ENCODE peak calls at places on chromosome 10, in eight cellular contexts. A, H, L, C, N, Q, U and B are unnamed samples.

GRCh38 chr10:132429281-132430230 is 32.6 kb downstream of the PWWP2B start:
- DNase-seq in A (peak; percentile 53), H (no peak), L (no peak), C (no peak), N (no peak), Q (no peak), U (no peak), B (no peak)

GRCh38 chr10:69449841-69450240 is 1.4 kb upstream of the TSPAN15 start:
- DNase-seq in A (peak; percentile 75), H (peak; percentile 65), L (peak; percentile 73), C (peak; percentile 55), N (no peak), Q (no peak), U (no peak), B (no peak)

GRCh38 chr10:100130786-100131185 is 49.1 kb upstream of the CPN1 start:
- DNase-seq in A (no peak), H (no peak), L (no peak), C (no peak), N (no peak), Q (no peak), U (no peak), B (no peak)

GRCh38 chr10:132551093-132551807 is 13.7 kb downstream of the INPP5A start:
- DNase-seq in A (no peak), H (peak; percentile 2), L (no peak), C (peak; percentile 11), N (no peak), Q (no peak), U (no peak), B (peak; percentile 56)

GRCh38 chr10:79090134-79090803 is 21.5 kb downstream of the ZMIZ1 start:
- DNase-seq in A (no peak), H (no peak), L (no peak), C (no peak), N (no peak), Q (no peak), U (no peak), B (no peak)

GRCh38 chr10:28875535-28876208 is 198.4 kb downstream of the BAMBI start:
- DNase-seq in A (no peak), H (no peak), L (peak; percentile 73), C (no peak), N (no peak), Q (no peak), U (no peak), B (no peak)

GRCh38 chr10:3330687-3331086 is 158.1 kb upstream of the PITRM1 start:
- DNase-seq in A (no peak), H (no peak), L (no peak), C (no peak), N (no peak), Q (no peak), U (no peak), B (no peak)

GRCh38 chr10:77919713-77920108 is 6.8 kb downstream of the DLG5 start:
- DNase-seq in A (no peak), H (peak; percentile 72), L (peak; percentile 70), C (no peak), N (no peak), Q (no peak), U (no peak), B (no peak)

GRCh38 chr10:128859738-128860386 is 607.2 kb upstream of the MGMT start:
- DNase-seq in A (no peak), H (peak; percentile 38), L (peak; percentile 24), C (no peak), N (peak; percentile 55), Q (no peak), U (no peak), B (no peak)

GRCh38 chr10:30454744-30455498 is 20.9 kb downstream of the MAP3K8 start:
- DNase-seq in A (no peak), H (no peak), L (no peak), C (no peak), N (no peak), Q (no peak), U (no peak), B (no peak)

GRCh38 chr10:75137533-75138438 is 26.3 kb downstream of the SAMD8 start:
- DNase-seq in A (no peak), H (peak; percentile 71), L (no peak), C (no peak), N (no peak), Q (no peak), U (no peak), B (no peak)

GRCh38 chr10:74981831-74982633 is 129.4 kb upstream of the SAMD8 start:
- DNase-seq in A (peak; percentile 63), H (no peak), L (no peak), C (no peak), N (no peak), Q (no peak), U (no peak), B (no peak)

GRCh38 chr10:102780246-102780645 is 36.5 kb downstream of the WBP1L start:
- DNase-seq in A (no peak), H (no peak), L (no peak), C (no peak), N (no peak), Q (no peak), U (no peak), B (no peak)

GRCh38 chr10:6593140-6593740 is 13.2 kb upstream of the PRKCQ start:
- DNase-seq in A (no peak), H (no peak), L (no peak), C (no peak), N (no peak), Q (no peak), U (no peak), B (no peak)

GRCh38 chr10:84850826-84851225 is 522.4 kb downstream of the CCSER2 start:
- DNase-seq in A (no peak), H (no peak), L (no peak), C (no peak), N (no peak), Q (no peak), U (no peak), B (no peak)

GRCh38 chr10:16612148-16612742 is 90.6 kb upstream of the C1QL3 start:
- DNase-seq in A (no peak), H (peak; percentile 44), L (peak; percentile 31), C (no peak), N (no peak), Q (no peak), U (no peak), B (no peak)

GRCh38 chr10:113433711-113434110 is 119.1 kb upstream of the HABP2 start:
- DNase-seq in A (no peak), H (no peak), L (no peak), C (no peak), N (no peak), Q (no peak), U (no peak), B (no peak)

GRCh38 chr10:30391266-30391665 is 42.2 kb upstream of the MTPAP start:
- DNase-seq in A (no peak), H (no peak), L (no peak), C (no peak), N (no peak), Q (no peak), U (no peak), B (no peak)

DNA sequence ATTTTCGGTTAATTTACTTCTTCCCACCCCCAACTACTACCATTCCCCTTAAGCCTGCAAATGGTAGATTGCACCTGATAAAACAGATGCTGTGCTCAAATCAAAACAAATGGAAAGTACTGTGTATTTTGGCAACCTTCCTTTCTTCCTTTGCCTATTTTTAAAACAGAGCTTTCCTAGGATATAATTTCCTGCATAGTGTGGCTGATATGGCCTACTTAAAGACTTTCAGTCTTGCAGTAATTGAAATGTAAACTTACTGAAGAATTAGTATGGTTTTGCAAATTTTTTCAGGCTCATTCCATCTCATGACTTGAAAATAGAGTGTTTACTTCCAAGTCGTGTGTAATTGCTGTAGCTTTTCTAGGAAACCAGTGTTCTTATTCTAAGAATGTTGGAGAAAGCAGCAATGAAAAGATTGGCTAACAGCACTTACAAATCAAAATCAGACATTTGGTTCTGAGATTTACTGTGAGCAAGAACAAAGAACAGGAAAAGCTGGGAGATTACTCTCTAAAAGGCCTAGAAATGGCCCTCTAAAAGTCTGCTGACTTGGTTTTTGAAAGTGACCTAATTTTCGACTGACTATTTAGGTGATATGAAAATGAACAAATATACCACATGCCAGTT is 52.0 kb downstream of the REEP3 start:
- DNase-seq in A (no peak), H (no peak), L (no peak), C (no peak), N (no peak), Q (no peak), U (no peak), B (no peak)
- H3K4me3 ChIP-seq in A (no peak overlapping the region), H (no peak overlapping the region), L (no peak overlapping the region), C (no peak overlapping the region), N (no peak overlapping the region), Q (no peak overlapping the region), U (no peak overlapping the region), B (no peak overlapping the region)

DNA sequence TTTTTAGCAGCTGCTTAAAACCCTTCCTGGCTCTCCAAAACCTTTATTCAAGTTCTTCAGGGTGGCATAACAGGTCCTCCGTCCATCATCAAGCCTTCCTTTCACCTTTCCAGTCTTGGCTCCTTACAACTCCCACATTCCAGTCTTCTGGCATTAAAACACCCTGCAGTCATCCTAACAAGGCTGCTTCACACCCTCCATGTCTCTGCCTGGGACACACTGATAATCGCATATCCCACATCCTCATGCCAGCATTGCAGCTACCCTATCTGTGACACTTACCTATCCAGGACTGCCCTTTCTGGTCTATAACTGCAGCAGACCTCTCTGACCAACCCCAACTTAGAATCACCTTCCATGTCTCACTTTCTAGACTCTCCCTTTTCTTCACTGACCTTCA is 2.6 kb upstream of the TLL2 start:
- DNase-seq in A (no peak), H (no peak), L (no peak), C (no peak), N (no peak), Q (no peak), U (no peak), B (no peak)
- TF ChIP-seq POLR2A in A (no peak), H (peak; percentile 61), L (no peak), C (no peak), N (no peak), Q (no peak), U (no peak), B (no peak)

GRCh38 chr10:121524138-121524817 is 74.0 kb downstream of the FGFR2 start:
- DNase-seq in A (no peak), H (no peak), L (no peak), C (no peak), N (no peak), Q (peak; percentile 33), U (no peak), B (no peak)
- H3K4me3 ChIP-seq in A (no peak overlapping the region), H (no peak overlapping the region), L (no peak overlapping the region), C (peak overlapping the region; percentile 11), N (peak overlapping the region; percentile 4), Q (peak overlapping the region; percentile 3), U (no peak overlapping the region), B (no peak overlapping the region)

GRCh38 chr10:93436577-93436976 is 45.6 kb downstream of the MYOF start:
- DNase-seq in A (no peak), H (no peak), L (no peak), C (peak; percentile 81), N (no peak), Q (peak; percentile 69), U (no peak), B (no peak)

GRCh38 chr10:93437946-93438795 is 44.0 kb downstream of the MYOF start:
- DNase-seq in A (no peak), H (no peak), L (no peak), C (peak; percentile 47), N (no peak), Q (no peak), U (no peak), B (no peak)

GRCh38 chr10:93438796-93439253 is 43.3 kb downstream of the MYOF start:
- DNase-seq in A (peak; percentile 65), H (no peak), L (no peak), C (peak; percentile 61), N (no peak), Q (no peak), U (peak; percentile 85), B (no peak)

GRCh38 chr10:93435621-93436385 is 46.3 kb downstream of the MYOF start:
- DNase-seq in A (no peak), H (no peak), L (peak; percentile 35), C (no peak), N (no peak), Q (no peak), U (no peak), B (no peak)

GRCh38 chr10:93437000-93437945 is 44.9 kb downstream of the MYOF start:
- DNase-seq in A (peak; percentile 75), H (no peak), L (peak; percentile 71), C (peak; percentile 95), N (peak; percentile 89), Q (peak; percentile 84), U (peak; percentile 84), B (no peak)
- TF ChIP-seq POLR2A in A (peak; percentile 67), H (no peak), L (peak; percentile 31), C (peak; percentile 50), N (peak; percentile 60), Q (peak; percentile 68), U (peak; percentile 19), B (no peak)